ENCODE peak calls at places on chromosomes 5 and 9, in ten cellular contexts. One of them, this sample, is unnamed. For H3K4me1, the result is how much of the 10 kb centered on the place peaks cover.

GRCh38 chr5:160155017-160155725 is 35.9 kb upstream of the PWWP2A start:
- DNase-seq in A549: no peak
- DNase-seq in sigmoid colon: no peak
- DNase-seq in tibial nerve: no peak
- DNase-seq in suprapubic skin: no peak
- DNase-seq in HepG2: no peak
- DNase-seq in ovary: no peak
- DNase-seq in H1: no peak
- DNase-seq in SK-N-SH: no peak
- DNase-seq in transverse colon: no peak
- DNase-seq in this sample: no peak

GRCh38 chr5:132661231-132662003 is 3.4 kb downstream of the IL13 start:
- DNase-seq in A549: no peak
- DNase-seq in sigmoid colon: no peak
- DNase-seq in tibial nerve: no peak
- DNase-seq in suprapubic skin: no peak
- DNase-seq in HepG2: no peak
- DNase-seq in ovary: no peak
- DNase-seq in H1: no peak
- DNase-seq in SK-N-SH: no peak
- DNase-seq in transverse colon: no peak
- DNase-seq in this sample: peak

GRCh38 chr5:56490971-56491468 is 257.9 kb upstream of the ANKRD55 start:
- DNase-seq in A549: no peak
- DNase-seq in sigmoid colon: no peak
- DNase-seq in tibial nerve: no peak
- DNase-seq in suprapubic skin: no peak
- DNase-seq in HepG2: no peak
- DNase-seq in ovary: no peak
- DNase-seq in H1: no peak
- DNase-seq in SK-N-SH: no peak
- DNase-seq in transverse colon: no peak
- DNase-seq in this sample: no peak

GRCh38 chr9:123003467-123003866 is 30.0 kb upstream of the GPR21 start:
- DNase-seq in A549: no peak
- DNase-seq in sigmoid colon: no peak
- DNase-seq in tibial nerve: no peak
- DNase-seq in suprapubic skin: no peak
- DNase-seq in HepG2: no peak
- DNase-seq in ovary: no peak
- DNase-seq in H1: no peak
- DNase-seq in SK-N-SH: no peak
- DNase-seq in transverse colon: no peak
- DNase-seq in this sample: no peak

GRCh38 chr9:133119461-133120342 is 1.3 kb downstream of the RALGDS start:
- DNase-seq in A549: no peak
- DNase-seq in sigmoid colon: peak
- DNase-seq in tibial nerve: no peak
- DNase-seq in suprapubic skin: no peak
- DNase-seq in HepG2: no peak
- DNase-seq in ovary: no peak
- DNase-seq in H1: no peak
- DNase-seq in SK-N-SH: peak
- DNase-seq in transverse colon: no peak
- DNase-seq in this sample: no peak

GRCh38 chr9:69758981-69759477 is 782 bp downstream of the PTAR1 start:
- DNase-seq in A549: no peak
- DNase-seq in sigmoid colon: no peak
- DNase-seq in tibial nerve: no peak
- DNase-seq in suprapubic skin: no peak
- DNase-seq in HepG2: no peak
- DNase-seq in ovary: no peak
- DNase-seq in H1: no peak
- DNase-seq in SK-N-SH: no peak
- DNase-seq in transverse colon: no peak
- DNase-seq in this sample: no peak

GRCh38 chr9:70136632-70137031 is 93.0 kb downstream of the MAMDC2 start:
- DNase-seq in A549: no peak
- DNase-seq in sigmoid colon: no peak
- DNase-seq in tibial nerve: no peak
- DNase-seq in suprapubic skin: no peak
- DNase-seq in HepG2: no peak
- DNase-seq in ovary: no peak
- DNase-seq in H1: no peak
- DNase-seq in SK-N-SH: no peak
- DNase-seq in transverse colon: no peak
- DNase-seq in this sample: no peak

GRCh38 chr5:54760182-54760935 is 225.0 kb downstream of the ESM1 start:
- DNase-seq in A549: no peak
- DNase-seq in sigmoid colon: no peak
- DNase-seq in tibial nerve: no peak
- DNase-seq in suprapubic skin: no peak
- DNase-seq in HepG2: no peak
- DNase-seq in ovary: no peak
- DNase-seq in H1: no peak
- DNase-seq in SK-N-SH: no peak
- DNase-seq in transverse colon: no peak
- DNase-seq in this sample: no peak

GRCh38 chr9:35108946-35109575 is 6.1 kb upstream of the STOML2 start:
- DNase-seq in A549: no peak
- DNase-seq in sigmoid colon: no peak
- DNase-seq in tibial nerve: no peak
- DNase-seq in suprapubic skin: peak
- DNase-seq in HepG2: no peak
- DNase-seq in ovary: no peak
- DNase-seq in H1: no peak
- DNase-seq in SK-N-SH: no peak
- DNase-seq in transverse colon: no peak
- DNase-seq in this sample: no peak

GRCh38 chr5:157947156-157947555 is 88.2 kb upstream of the CLINT1 start:
- DNase-seq in A549: no peak
- DNase-seq in sigmoid colon: no peak
- DNase-seq in tibial nerve: no peak
- DNase-seq in suprapubic skin: no peak
- DNase-seq in HepG2: no peak
- DNase-seq in ovary: no peak
- DNase-seq in H1: no peak
- DNase-seq in SK-N-SH: no peak
- DNase-seq in transverse colon: no peak
- DNase-seq in this sample: no peak

GRCh38 chr5:115389074-115389798 is 92.8 kb upstream of the CCDC112 start:
- DNase-seq in A549: no peak
- DNase-seq in sigmoid colon: no peak
- DNase-seq in tibial nerve: no peak
- DNase-seq in suprapubic skin: no peak
- DNase-seq in HepG2: no peak
- DNase-seq in ovary: no peak
- DNase-seq in H1: no peak
- DNase-seq in SK-N-SH: no peak
- DNase-seq in transverse colon: no peak
- DNase-seq in this sample: no peak

GRCh38 chr9:14396171-14396570 is 82.2 kb upstream of the NFIB start:
- DNase-seq in A549: no peak
- DNase-seq in sigmoid colon: no peak
- DNase-seq in tibial nerve: no peak
- DNase-seq in suprapubic skin: no peak
- DNase-seq in HepG2: no peak
- DNase-seq in ovary: no peak
- DNase-seq in H1: no peak
- DNase-seq in SK-N-SH: no peak
- DNase-seq in transverse colon: no peak
- DNase-seq in this sample: no peak

GRCh38 chr5:854966-855743 is 4.4 kb upstream of the ZDHHC11 start:
- DNase-seq in A549: no peak
- DNase-seq in sigmoid colon: peak
- DNase-seq in tibial nerve: no peak
- DNase-seq in suprapubic skin: no peak
- DNase-seq in HepG2: no peak
- DNase-seq in ovary: no peak
- DNase-seq in H1: no peak
- DNase-seq in SK-N-SH: no peak
- DNase-seq in transverse colon: no peak
- DNase-seq in this sample: no peak

GRCh38 chr5:95686661-95687060 is 3.9 kb upstream of the SPATA9 start:
- DNase-seq in A549: no peak
- DNase-seq in sigmoid colon: no peak
- DNase-seq in tibial nerve: no peak
- DNase-seq in suprapubic skin: no peak
- DNase-seq in HepG2: no peak
- DNase-seq in ovary: no peak
- DNase-seq in H1: no peak
- DNase-seq in SK-N-SH: no peak
- DNase-seq in transverse colon: no peak
- DNase-seq in this sample: no peak

DNA sequence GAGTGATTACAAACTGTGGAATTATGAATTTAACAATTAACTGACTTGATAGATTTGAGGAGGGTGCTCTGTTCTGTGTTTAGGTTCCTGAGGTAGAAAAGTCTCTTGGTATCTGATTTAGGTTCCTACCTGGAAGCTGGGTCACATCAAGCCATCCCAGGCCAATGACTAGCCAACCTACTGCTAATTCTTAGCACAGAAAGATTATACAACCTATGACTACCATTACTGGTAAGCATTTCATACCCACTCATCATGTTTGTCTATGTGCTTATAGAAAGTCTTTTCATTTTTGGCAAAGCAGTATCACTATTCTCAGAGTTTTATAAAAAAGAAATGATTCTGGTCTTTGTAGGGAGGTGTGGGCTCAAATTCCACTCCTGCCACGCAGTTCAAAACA is 49.7 kb downstream of the GNAQ start:
- DNase-seq in A549: no peak
- DNase-seq in sigmoid colon: no peak
- DNase-seq in tibial nerve: no peak
- DNase-seq in suprapubic skin: no peak
- DNase-seq in HepG2: no peak
- DNase-seq in ovary: no peak
- DNase-seq in H1: no peak
- DNase-seq in SK-N-SH: no peak
- DNase-seq in transverse colon: no peak
- DNase-seq in this sample: no peak
- H3K4me1 ChIP-seq in A549: half or more
- H3K4me1 ChIP-seq in sigmoid colon: under half
- H3K4me1 ChIP-seq in tibial nerve: under half
- H3K4me1 ChIP-seq in suprapubic skin: under half
- H3K4me1 ChIP-seq in HepG2: half or more
- H3K4me1 ChIP-seq in ovary: under half
- H3K4me1 ChIP-seq in H1: under half
- H3K4me1 ChIP-seq in SK-N-SH: under half
- H3K4me1 ChIP-seq in transverse colon: half or more
- H3K4me1 ChIP-seq in this sample: half or more

DNA sequence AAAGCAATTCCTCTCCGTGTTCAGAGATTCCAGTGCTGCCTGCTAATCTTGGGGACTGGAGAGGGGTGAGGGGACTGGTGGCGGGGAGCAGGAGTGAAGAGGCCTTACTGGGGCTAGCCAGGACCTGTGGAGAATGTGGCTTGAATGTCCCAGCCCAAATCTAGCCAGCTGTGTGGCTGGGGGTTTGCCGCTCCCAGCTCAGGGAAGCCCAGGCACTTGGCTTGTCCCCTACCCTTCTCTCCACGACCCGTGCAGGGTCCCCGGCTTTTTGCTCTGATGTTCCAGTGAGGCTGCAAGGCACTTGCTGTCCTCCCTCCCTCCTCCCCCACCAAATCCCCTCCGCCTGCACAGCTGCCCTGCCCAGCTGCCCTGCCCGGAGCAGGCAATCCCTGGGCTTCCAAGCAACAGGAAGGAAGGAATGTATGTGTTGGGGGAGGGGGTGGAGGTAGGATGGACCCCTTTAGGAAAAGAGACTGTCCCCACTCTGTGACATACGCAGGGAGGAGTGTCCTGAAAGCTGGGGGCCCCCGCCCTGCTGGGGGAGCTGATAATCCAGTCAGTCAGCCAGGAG is 2.6 kb downstream of the N4BP3 start:
- DNase-seq in A549: no peak
- DNase-seq in sigmoid colon: no peak
- DNase-seq in tibial nerve: no peak
- DNase-seq in suprapubic skin: no peak
- DNase-seq in HepG2: no peak
- DNase-seq in ovary: no peak
- DNase-seq in H1: no peak
- DNase-seq in SK-N-SH: no peak
- DNase-seq in transverse colon: no peak
- DNase-seq in this sample: no peak
- TF ChIP-seq EP300 in A549: no peak
- TF ChIP-seq EP300 in sigmoid colon: no peak
- TF ChIP-seq EP300 in tibial nerve: no peak
- TF ChIP-seq EP300 in suprapubic skin: no peak
- TF ChIP-seq EP300 in HepG2: no peak
- TF ChIP-seq EP300 in ovary: no peak
- TF ChIP-seq EP300 in H1: peak
- TF ChIP-seq EP300 in SK-N-SH: no peak
- TF ChIP-seq EP300 in transverse colon: no peak
- TF ChIP-seq EP300 in this sample: no peak

DNA sequence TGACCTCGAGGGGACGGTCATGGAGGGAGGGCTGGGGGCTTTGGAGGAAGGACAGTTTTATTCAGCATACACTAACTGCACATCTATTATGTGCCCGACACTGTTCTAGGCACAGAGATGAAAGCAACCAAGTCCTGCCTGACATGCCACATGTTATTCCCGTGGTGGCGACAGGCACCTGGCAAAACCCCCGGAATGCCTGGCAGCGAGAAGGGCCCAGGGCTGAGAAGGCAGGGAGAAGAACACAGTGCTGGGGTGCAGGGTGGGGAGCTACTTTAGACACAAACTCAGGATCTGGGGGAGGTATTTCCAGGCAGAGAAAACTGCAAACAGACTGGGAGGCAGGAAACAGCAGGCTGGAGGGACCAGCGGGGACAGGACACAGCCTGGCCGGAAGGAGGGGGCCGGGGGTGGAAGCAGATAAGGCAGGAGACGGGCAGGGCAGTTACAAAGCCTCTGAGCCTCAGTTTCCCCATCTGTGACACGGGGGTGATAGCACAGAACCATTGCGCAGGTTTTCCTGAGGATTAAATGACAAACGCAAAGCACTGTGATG is 77.7 kb downstream of the STK10 start:
- DNase-seq in A549: no peak
- DNase-seq in sigmoid colon: no peak
- DNase-seq in tibial nerve: no peak
- DNase-seq in suprapubic skin: no peak
- DNase-seq in HepG2: no peak
- DNase-seq in ovary: no peak
- DNase-seq in H1: no peak
- DNase-seq in SK-N-SH: no peak
- DNase-seq in transverse colon: no peak
- DNase-seq in this sample: no peak
- H3K4me1 ChIP-seq in A549: under half
- H3K4me1 ChIP-seq in sigmoid colon: under half
- H3K4me1 ChIP-seq in tibial nerve: under half
- H3K4me1 ChIP-seq in suprapubic skin: under half
- H3K4me1 ChIP-seq in HepG2: under half
- H3K4me1 ChIP-seq in ovary: under half
- H3K4me1 ChIP-seq in H1: under half
- H3K4me1 ChIP-seq in SK-N-SH: under half
- H3K4me1 ChIP-seq in transverse colon: under half
- H3K4me1 ChIP-seq in this sample: under half

GRCh38 chr9:109908459-109909390 is 128.7 kb downstream of the PALM2AKAP2 start:
- DNase-seq in A549: no peak
- DNase-seq in sigmoid colon: no peak
- DNase-seq in tibial nerve: no peak
- DNase-seq in suprapubic skin: no peak
- DNase-seq in HepG2: no peak
- DNase-seq in ovary: no peak
- DNase-seq in H1: no peak
- DNase-seq in SK-N-SH: no peak
- DNase-seq in transverse colon: no peak
- DNase-seq in this sample: no peak
- TF ChIP-seq EP300 in A549: no peak
- TF ChIP-seq EP300 in sigmoid colon: no peak
- TF ChIP-seq EP300 in tibial nerve: no peak
- TF ChIP-seq EP300 in suprapubic skin: no peak
- TF ChIP-seq EP300 in HepG2: no peak
- TF ChIP-seq EP300 in ovary: no peak
- TF ChIP-seq EP300 in H1: no peak
- TF ChIP-seq EP300 in SK-N-SH: no peak
- TF ChIP-seq EP300 in transverse colon: no peak
- TF ChIP-seq EP300 in this sample: no peak

This sample was measured in stomach.